ENCODE peak calls at places on chromosomes 12 and 14, in four cellular contexts. X is Caco-2, R is neuronal stem cell, Z is astrocyte. Q is an unnamed sample.

GRCh38 chr12:123995023-123995422 is 22.0 kb downstream of the ZNF664 start:
- DNase-seq in X (no peak), Z (peak; percentile 87), R (no peak), Q (no peak)

GRCh38 chr12:131850856-131851559 is 22.8 kb downstream of the MMP17 start:
- DNase-seq in R (no peak), X (no peak), Z (no peak), Q (no peak)

GRCh38 chr14:71250791-71251190 is 343.5 kb downstream of the PCNX1 start:
- DNase-seq in Z (no peak), R (no peak), X (no peak), Q (no peak)

GRCh38 chr14:63453443-63453936 is 89.7 kb downstream of the PPP2R5E start:
- DNase-seq in Z (peak; percentile 51), X (no peak), R (no peak), Q (no peak)

GRCh38 chr12:84920331-84920730 is 7.7 kb upstream of the SLC6A15 start:
- DNase-seq in Z (peak; percentile 14), R (no peak), X (no peak), Q (no peak)

GRCh38 chr12:53492830-53493609 is 6.2 kb downstream of the MAP3K12 start:
- DNase-seq in X (peak; percentile 96), R (peak; percentile 90), Z (peak; percentile 78), Q (peak; percentile 80)

GRCh38 chr14:84085493-84085892 is 1444.5 kb upstream of the FLRT2 start:
- DNase-seq in R (no peak), Z (no peak), X (no peak), Q (no peak)

GRCh38 chr14:70771781-70772212 is 37.5 kb downstream of the MAP3K9 start:
- DNase-seq in R (no peak), Z (peak; percentile 26), X (no peak), Q (no peak)

GRCh38 chr12:121391619-121392324 is 8.1 kb upstream of the RNF34 start:
- DNase-seq in Z (peak; percentile 2), R (no peak), X (no peak), Q (no peak)

GRCh38 chr14:68756734-68757133 is 36.1 kb downstream of the ZFP36L1 start:
- DNase-seq in Z (no peak), R (no peak), X (no peak), Q (no peak)

GRCh38 chr12:123813349-123813748 is 51.2 kb downstream of the DNAH10 start:
- DNase-seq in R (no peak), Z (peak; percentile 36), X (no peak), Q (no peak)

GRCh38 chr12:123937707-123938600 is 34.7 kb downstream of the CCDC92 start:
- DNase-seq in X (no peak), Z (peak; percentile 14), R (no peak), Q (peak; percentile 61)

GRCh38 chr14:24146978-24147760 is at the start of gene RNF31:
- DNase-seq in Z (peak; percentile 95), X (peak; percentile 97), R (peak; percentile 95), Q (peak; percentile 97)

GRCh38 chr12:23536293-23536692 is 413.2 kb downstream of the SOX5 start:
- DNase-seq in R (no peak), X (no peak), Z (no peak), Q (no peak)

GRCh38 chr14:37114039-37114438 is 58.4 kb downstream of the SLC25A21 start:
- DNase-seq in R (no peak), Z (peak; percentile 57), X (no peak), Q (no peak)

GRCh38 chr14:31441273-31442110 is 15.8 kb downstream of the DTD2 start:
- DNase-seq in Z (peak; percentile 92), R (no peak), X (peak; percentile 41), Q (no peak)

GRCh38 chr14:59190372-59190771 is 1.9 kb downstream of the DAAM1 start:
- DNase-seq in X (peak; percentile 30), R (peak; percentile 29), Z (no peak), Q (no peak)

GRCh38 chr12:93415723-93416464 is 25.9 kb downstream of the UBE2N start:
- DNase-seq in Z (peak; percentile 80), X (no peak), R (no peak), Q (no peak)

GRCh38 chr14:77872152-77872551 is 72.2 kb downstream of the ADCK1 start:
- DNase-seq in R (no peak), Z (no peak), X (no peak), Q (no peak)

GRCh38 chr14:35347323-35348043 is 55.3 kb downstream of the PSMA6 start:
- DNase-seq in R (no peak), X (peak; percentile 39), Z (no peak), Q (peak; percentile 30)

GRCh38 chr14:39342768-39343167 is 89.5 kb downstream of the FBXO33 start:
- DNase-seq in R (no peak), Z (no peak), X (no peak), Q (no peak)

GRCh38 chr14:58796636-58797429 is 159.1 kb downstream of the DACT1 start:
- DNase-seq in Z (no peak), X (peak; percentile 15), R (no peak), Q (no peak)

GRCh38 chr12:64625243-64626077 is 15.2 kb downstream of the RASSF3 start:
- DNase-seq in X (peak; percentile 58), Z (peak; percentile 89), R (no peak), Q (no peak)

GRCh38 chr12:26274441-26275312 is 79.3 kb downstream of the SSPN start:
- DNase-seq in Z (peak; percentile 99), R (no peak), X (peak; percentile 84), Q (no peak)

GRCh38 chr12:50084775-50085614 is at the start of gene SMARCD1:
- DNase-seq in X (peak; percentile 97), Z (peak; percentile 80), R (peak; percentile 95), Q (peak; percentile 78)

GRCh38 chr14:55366271-55366670 is 45.4 kb downstream of the ATG14 start:
- DNase-seq in R (no peak), X (no peak), Z (peak; percentile 48), Q (no peak)

GRCh38 chr14:32205554-32205953 is 2.5 kb upstream of the RNU6-8 start:
- DNase-seq in X (no peak), R (no peak), Z (no peak), Q (no peak)

GRCh38 chr14:28515571-28515970 is 251.0 kb upstream of the FOXG1 start:
- DNase-seq in R (no peak), Z (peak; percentile 83), X (no peak), Q (no peak)

GRCh38 chr12:65533177-65533883 is 254.8 kb downstream of the MSRB3 start:
- DNase-seq in R (no peak), Z (peak; percentile 83), X (peak; percentile 45), Q (no peak)

GRCh38 chr14:102011631-102012030 is 47.3 kb downstream of the DYNC1H1 start:
- DNase-seq in R (no peak), X (no peak), Z (no peak), Q (no peak)

GRCh38 chr12:25975179-25975578 is 16.7 kb downstream of the RASSF8 start:
- DNase-seq in R (no peak), Z (no peak), X (no peak), Q (no peak)

GRCh38 chr12:91432079-91432478 is 249.5 kb upstream of the DCN start:
- DNase-seq in R (peak; percentile 42), X (no peak), Z (peak; percentile 56), Q (no peak)

GRCh38 chr14:101962503-101962874 is 1.9 kb upstream of the DYNC1H1 start:
- DNase-seq in X (no peak), R (no peak), Z (peak; percentile 78), Q (no peak)

GRCh38 chr12:113896194-113896593 is 69.9 kb downstream of the RBM19 start:
- DNase-seq in R (no peak), Z (no peak), X (peak; percentile 29), Q (no peak)

GRCh38 chr14:92922883-92923743 is at the start of gene CHGA:
- DNase-seq in R (peak; percentile 82), X (peak; percentile 73), Z (peak; percentile 8), Q (peak; percentile 23)

GRCh38 chr12:96365604-96366230 is 34.5 kb downstream of the CDK17 start:
- DNase-seq in Z (peak; percentile 52), R (no peak), X (no peak), Q (no peak)

GRCh38 chr12:104219908-104220404 is 4.4 kb downstream of the TXNRD1 start:
- DNase-seq in Z (peak; percentile 68), R (no peak), X (peak; percentile 37), Q (peak; percentile 39)
- H3K4me1 ChIP-seq in Z (peaks cover 19% of the 10 kb centered on the region), R (no peaks in the 10 kb centered on the region), X (peaks cover 17% of the 10 kb centered on the region), Q (peaks cover 5% of the 10 kb centered on the region)

GRCh38 chr14:73823339-73823885 is 28.2 kb upstream of the PTGR2 start:
- DNase-seq in Z (no peak), R (no peak), X (no peak), Q (no peak)
- H3K4me1 ChIP-seq in Z (no peaks in the 10 kb centered on the region), R (peaks cover 2% of the 10 kb centered on the region), X (peaks cover 4% of the 10 kb centered on the region), Q (no peaks in the 10 kb centered on the region)

GRCh38 chr14:61375218-61375617 is 53.8 kb downstream of the PRKCH start:
- DNase-seq in X (no peak), Z (no peak), R (no peak), Q (no peak)
- H3K4me1 ChIP-seq in X (no peaks in the 10 kb centered on the region), Z (no peaks in the 10 kb centered on the region), R (no peaks in the 10 kb centered on the region), Q (peaks cover 74% of the 10 kb centered on the region)

GRCh38 chr14:49893309-49894213 is 679 bp downstream of the ARF6 start:
- DNase-seq in X (peak; percentile 24), R (peak; percentile 29), Z (no peak), Q (peak; percentile 79)
- H3K4me1 ChIP-seq in X (peaks cover 26% of the 10 kb centered on the region), R (no peaks in the 10 kb centered on the region), Z (peaks cover 16% of the 10 kb centered on the region), Q (peaks cover 23% of the 10 kb centered on the region)

DNA sequence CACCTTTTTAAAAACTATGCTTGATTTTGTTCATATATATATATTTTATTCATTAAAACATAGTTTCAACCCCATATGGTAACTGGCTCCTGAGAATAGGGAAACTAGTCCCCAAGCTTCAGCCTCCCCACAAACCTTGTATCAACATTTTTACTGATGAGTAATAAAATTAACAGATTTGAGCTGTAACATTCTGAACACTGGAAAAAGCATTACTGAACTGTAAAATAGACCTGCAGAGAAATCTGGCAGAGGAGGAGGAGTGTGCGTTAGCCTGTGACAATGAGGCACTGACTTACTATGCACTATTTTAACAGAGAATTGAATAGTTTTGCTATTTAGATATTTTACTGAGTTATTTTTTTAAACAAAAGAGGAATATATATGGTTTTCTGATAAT is 43.1 kb downstream of the FRS2 start:
- DNase-seq in X (no peak), Z (peak; percentile 65), R (no peak), Q (no peak)
- H3K4me1 ChIP-seq in X (peaks cover 10% of the 10 kb centered on the region), Z (peaks cover 43% of the 10 kb centered on the region), R (peaks cover 10% of the 10 kb centered on the region), Q (peaks cover 13% of the 10 kb centered on the region)

GRCh38 chr14:95310635-95311380 is 8.9 kb downstream of the CLMN start:
- DNase-seq in R (no peak), Z (no peak), X (no peak), Q (no peak)
- H3K4me1 ChIP-seq in R (no peaks in the 10 kb centered on the region), Z (peaks cover 5% of the 10 kb centered on the region), X (no peaks in the 10 kb centered on the region), Q (no peaks in the 10 kb centered on the region)

GRCh38 chr12:19960527-19960926 is 407.8 kb upstream of the PDE3A start:
- DNase-seq in Z (no peak), X (no peak), R (no peak), Q (no peak)
- H3K4me1 ChIP-seq in Z (peaks cover 4% of the 10 kb centered on the region), X (no peaks in the 10 kb centered on the region), R (no peaks in the 10 kb centered on the region), Q (no peaks in the 10 kb centered on the region)

GRCh38 chr12:79439179-79439825 is 251.5 kb downstream of the PAWR start:
- DNase-seq in Z (no peak), R (no peak), X (no peak), Q (no peak)
- H3K4me1 ChIP-seq in Z (peaks cover 8% of the 10 kb centered on the region), R (no peaks in the 10 kb centered on the region), X (peaks cover 15% of the 10 kb centered on the region), Q (no peaks in the 10 kb centered on the region)

GRCh38 chr12:67649165-67650126 is 901 bp downstream of the DYRK2 start:
- DNase-seq in Z (no peak), X (peak; percentile 48), R (no peak), Q (peak; percentile 34)
- H3K4me1 ChIP-seq in Z (peaks cover 16% of the 10 kb centered on the region), X (peaks cover 24% of the 10 kb centered on the region), R (peaks cover 9% of the 10 kb centered on the region), Q (peaks cover 31% of the 10 kb centered on the region)